ENCODE peak calls at places on chromosomes 5 and 9, in nine cellular contexts. One of them, this sample, is unnamed.

GRCh38 chr9:18498947-18499585 is 25.1 kb downstream of the ADAMTSL1 start:
- DNase-seq in colonic mucosa: no peak
- DNase-seq in heart right ventricle: no peak
- DNase-seq in stomach: no peak
- DNase-seq in IMR-90: no peak
- DNase-seq in aorta: no peak
- DNase-seq in spleen: no peak
- DNase-seq in heart left ventricle: no peak
- DNase-seq in MM.1S: no peak
- DNase-seq in this sample: no peak

GRCh38 chr9:85487872-85488271 is 253.9 kb downstream of the AGTPBP1 start:
- DNase-seq in stomach: no peak
- DNase-seq in spleen: no peak
- DNase-seq in heart right ventricle: no peak
- DNase-seq in MM.1S: no peak
- DNase-seq in colonic mucosa: no peak
- DNase-seq in heart left ventricle: no peak
- DNase-seq in IMR-90: no peak
- DNase-seq in aorta: no peak
- DNase-seq in this sample: no peak

GRCh38 chr5:143573568-143574170 is 170.2 kb upstream of the NR3C1 start:
- DNase-seq in MM.1S: peak; percentile 77
- DNase-seq in spleen: no peak
- DNase-seq in colonic mucosa: no peak
- DNase-seq in heart right ventricle: no peak
- DNase-seq in stomach: no peak
- DNase-seq in heart left ventricle: no peak
- DNase-seq in IMR-90: no peak
- DNase-seq in aorta: no peak
- DNase-seq in this sample: no peak

GRCh38 chr5:149217802-149218153 is 53.9 kb upstream of the AFAP1L1 start:
- DNase-seq in stomach: no peak
- DNase-seq in heart left ventricle: peak; percentile 81
- DNase-seq in heart right ventricle: no peak
- DNase-seq in colonic mucosa: no peak
- DNase-seq in MM.1S: no peak
- DNase-seq in spleen: no peak
- DNase-seq in aorta: no peak
- DNase-seq in IMR-90: no peak
- DNase-seq in this sample: no peak

GRCh38 chr9:90189306-90189705 is 453.3 kb downstream of the DIRAS2 start:
- DNase-seq in MM.1S: peak; percentile 54
- DNase-seq in stomach: no peak
- DNase-seq in aorta: no peak
- DNase-seq in heart left ventricle: no peak
- DNase-seq in spleen: no peak
- DNase-seq in colonic mucosa: no peak
- DNase-seq in heart right ventricle: no peak
- DNase-seq in IMR-90: no peak
- DNase-seq in this sample: no peak

GRCh38 chr5:138770291-138770690 is 17.1 kb downstream of the CTNNA1 start:
- DNase-seq in spleen: no peak
- DNase-seq in aorta: no peak
- DNase-seq in MM.1S: no peak
- DNase-seq in IMR-90: no peak
- DNase-seq in heart right ventricle: no peak
- DNase-seq in colonic mucosa: no peak
- DNase-seq in stomach: no peak
- DNase-seq in heart left ventricle: no peak
- DNase-seq in this sample: no peak

GRCh38 chr9:128637656-128638055 is 19.0 kb downstream of the DYNC2I2 start:
- DNase-seq in heart right ventricle: no peak
- DNase-seq in IMR-90: peak; percentile 54
- DNase-seq in aorta: peak; percentile 69
- DNase-seq in spleen: no peak
- DNase-seq in stomach: no peak
- DNase-seq in MM.1S: no peak
- DNase-seq in colonic mucosa: no peak
- DNase-seq in heart left ventricle: peak; percentile 21
- DNase-seq in this sample: no peak

GRCh38 chr9:110249639-110250038 is 6.7 kb downstream of the TXN start:
- DNase-seq in aorta: no peak
- DNase-seq in heart right ventricle: no peak
- DNase-seq in stomach: no peak
- DNase-seq in spleen: no peak
- DNase-seq in colonic mucosa: no peak
- DNase-seq in IMR-90: no peak
- DNase-seq in heart left ventricle: no peak
- DNase-seq in MM.1S: no peak
- DNase-seq in this sample: no peak

GRCh38 chr5:90560771-90561170 is 2.2 kb downstream of the ADGRV1 start:
- DNase-seq in colonic mucosa: no peak
- DNase-seq in aorta: no peak
- DNase-seq in heart left ventricle: no peak
- DNase-seq in MM.1S: no peak
- DNase-seq in heart right ventricle: no peak
- DNase-seq in stomach: no peak
- DNase-seq in IMR-90: no peak
- DNase-seq in spleen: no peak
- DNase-seq in this sample: no peak

GRCh38 chr5:142106061-142106460 is 2.5 kb upstream of the NDFIP1 start:
- DNase-seq in stomach: no peak
- DNase-seq in IMR-90: no peak
- DNase-seq in MM.1S: no peak
- DNase-seq in colonic mucosa: no peak
- DNase-seq in aorta: peak; percentile 56
- DNase-seq in heart left ventricle: peak; percentile 39
- DNase-seq in heart right ventricle: peak; percentile 36
- DNase-seq in spleen: no peak
- DNase-seq in this sample: peak; percentile 71

GRCh38 chr5:125367702-125368101 is 621.3 kb upstream of the ZNF608 start:
- DNase-seq in spleen: no peak
- DNase-seq in aorta: no peak
- DNase-seq in MM.1S: no peak
- DNase-seq in colonic mucosa: no peak
- DNase-seq in IMR-90: no peak
- DNase-seq in stomach: no peak
- DNase-seq in heart right ventricle: no peak
- DNase-seq in heart left ventricle: no peak
- DNase-seq in this sample: no peak

GRCh38 chr5:30405821-30406220 is 787.7 kb upstream of the CDH6 start:
- DNase-seq in colonic mucosa: no peak
- DNase-seq in IMR-90: peak; percentile 30
- DNase-seq in MM.1S: no peak
- DNase-seq in heart left ventricle: no peak
- DNase-seq in spleen: no peak
- DNase-seq in heart right ventricle: no peak
- DNase-seq in stomach: no peak
- DNase-seq in aorta: no peak
- DNase-seq in this sample: no peak

GRCh38 chr9:115595951-115596742 is 478.2 kb upstream of the TNC start:
- DNase-seq in MM.1S: no peak
- DNase-seq in aorta: no peak
- DNase-seq in spleen: no peak
- DNase-seq in heart right ventricle: no peak
- DNase-seq in colonic mucosa: no peak
- DNase-seq in stomach: no peak
- DNase-seq in IMR-90: peak; percentile 87
- DNase-seq in heart left ventricle: no peak
- DNase-seq in this sample: no peak

GRCh38 chr5:172642046-172642409 is 965 bp downstream of the NEURL1B start:
- DNase-seq in stomach: no peak
- DNase-seq in MM.1S: no peak
- DNase-seq in spleen: no peak
- DNase-seq in colonic mucosa: no peak
- DNase-seq in heart left ventricle: peak; percentile 36
- DNase-seq in IMR-90: peak; percentile 21
- DNase-seq in heart right ventricle: no peak
- DNase-seq in aorta: no peak
- DNase-seq in this sample: no peak

GRCh38 chr5:157977957-157978505 is 119.1 kb upstream of the CLINT1 start:
- DNase-seq in stomach: no peak
- DNase-seq in spleen: no peak
- DNase-seq in colonic mucosa: no peak
- DNase-seq in heart right ventricle: peak; percentile 20
- DNase-seq in MM.1S: no peak
- DNase-seq in IMR-90: no peak
- DNase-seq in aorta: no peak
- DNase-seq in heart left ventricle: peak; percentile 67
- DNase-seq in this sample: no peak

GRCh38 chr5:10691826-10692785 is 68.9 kb downstream of the DAP start:
- DNase-seq in spleen: no peak
- DNase-seq in heart right ventricle: no peak
- DNase-seq in heart left ventricle: no peak
- DNase-seq in aorta: no peak
- DNase-seq in IMR-90: peak; percentile 66
- DNase-seq in colonic mucosa: no peak
- DNase-seq in stomach: no peak
- DNase-seq in MM.1S: no peak
- DNase-seq in this sample: no peak
- H3K27ac ChIP-seq in spleen: no peak overlapping the region
- H3K27ac ChIP-seq in heart right ventricle: no peak overlapping the region
- H3K27ac ChIP-seq in heart left ventricle: no peak overlapping the region
- H3K27ac ChIP-seq in aorta: no peak overlapping the region
- H3K27ac ChIP-seq in IMR-90: peak overlapping the region; percentile 99
- H3K27ac ChIP-seq in colonic mucosa: no peak overlapping the region
- H3K27ac ChIP-seq in stomach: no peak overlapping the region
- H3K27ac ChIP-seq in MM.1S: no peak overlapping the region
- H3K27ac ChIP-seq in this sample: no peak overlapping the region

GRCh38 chr5:35921930-35922329 is 16.5 kb downstream of the CAPSL start:
- DNase-seq in IMR-90: no peak
- DNase-seq in heart left ventricle: no peak
- DNase-seq in colonic mucosa: no peak
- DNase-seq in MM.1S: no peak
- DNase-seq in stomach: no peak
- DNase-seq in heart right ventricle: no peak
- DNase-seq in spleen: no peak
- DNase-seq in aorta: no peak
- DNase-seq in this sample: no peak

GRCh38 chr5:35922468-35922867 is 16.0 kb downstream of the CAPSL start:
- DNase-seq in MM.1S: no peak
- DNase-seq in aorta: no peak
- DNase-seq in heart left ventricle: no peak
- DNase-seq in IMR-90: no peak
- DNase-seq in colonic mucosa: no peak
- DNase-seq in spleen: no peak
- DNase-seq in heart right ventricle: no peak
- DNase-seq in stomach: no peak
- DNase-seq in this sample: no peak

GRCh38 chr5:35924122-35924949 is 14.1 kb downstream of the CAPSL start:
- DNase-seq in stomach: no peak
- DNase-seq in IMR-90: peak; percentile 85
- DNase-seq in heart left ventricle: no peak
- DNase-seq in MM.1S: no peak
- DNase-seq in aorta: no peak
- DNase-seq in spleen: no peak
- DNase-seq in heart right ventricle: no peak
- DNase-seq in colonic mucosa: no peak
- DNase-seq in this sample: no peak

GRCh38 chr5:35926389-35927051 is 11.9 kb downstream of the CAPSL start:
- DNase-seq in colonic mucosa: peak; percentile 53
- DNase-seq in MM.1S: peak; percentile 36
- DNase-seq in heart right ventricle: peak; percentile 43
- DNase-seq in stomach: peak; percentile 28
- DNase-seq in IMR-90: peak; percentile 50
- DNase-seq in heart left ventricle: no peak
- DNase-seq in spleen: no peak
- DNase-seq in aorta: no peak
- DNase-seq in this sample: no peak

GRCh38 chr5:35924950-35925722 is 13.3 kb downstream of the CAPSL start:
- DNase-seq in aorta: peak; percentile 71
- DNase-seq in spleen: peak; percentile 91
- DNase-seq in colonic mucosa: peak; percentile 55
- DNase-seq in stomach: peak; percentile 51
- DNase-seq in heart left ventricle: peak; percentile 44
- DNase-seq in MM.1S: peak; percentile 65
- DNase-seq in heart right ventricle: peak; percentile 8
- DNase-seq in IMR-90: peak; percentile 74
- DNase-seq in this sample: peak; percentile 68
- H3K4me1 ChIP-seq in aorta: no peaks in the 10 kb centered on the region
- H3K4me1 ChIP-seq in spleen: peaks cover 15% of the 10 kb centered on the region
- H3K4me1 ChIP-seq in colonic mucosa: no peaks in the 10 kb centered on the region
- H3K4me1 ChIP-seq in stomach: no peaks in the 10 kb centered on the region
- H3K4me1 ChIP-seq in heart left ventricle: no peaks in the 10 kb centered on the region
- H3K4me1 ChIP-seq in MM.1S: no peaks in the 10 kb centered on the region
- H3K4me1 ChIP-seq in heart right ventricle: no peaks in the 10 kb centered on the region
- H3K4me1 ChIP-seq in IMR-90: peaks cover 3% of the 10 kb centered on the region
- H3K4me1 ChIP-seq in this sample: peaks cover 7% of the 10 kb centered on the region

DNA sequence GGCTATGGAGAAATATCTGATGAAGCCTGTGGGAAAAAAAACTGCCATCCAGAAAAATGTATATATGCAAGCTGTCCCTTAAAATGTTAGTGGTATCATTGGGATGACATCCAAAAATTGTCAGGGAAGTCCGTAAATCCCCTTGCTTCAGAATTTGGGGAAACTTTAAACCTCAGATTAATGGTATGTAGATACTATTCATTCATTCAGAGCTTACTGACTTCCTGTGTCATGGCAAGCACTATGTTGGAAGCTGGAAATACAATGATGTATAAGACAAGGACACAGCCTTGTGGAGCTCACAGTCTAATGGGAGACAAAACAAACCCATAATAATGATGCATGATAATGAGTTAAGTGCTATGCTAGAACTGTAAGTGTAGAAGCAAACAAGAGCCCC is 10.9 kb upstream of the MOB3B start:
- DNase-seq in spleen: no peak
- DNase-seq in stomach: no peak
- DNase-seq in aorta: no peak
- DNase-seq in colonic mucosa: no peak
- DNase-seq in heart right ventricle: no peak
- DNase-seq in IMR-90: peak; percentile 55
- DNase-seq in MM.1S: no peak
- DNase-seq in heart left ventricle: no peak
- DNase-seq in this sample: no peak
- H3K27ac ChIP-seq in spleen: peak overlapping the region; percentile 60
- H3K27ac ChIP-seq in stomach: peak overlapping the region; percentile 68
- H3K27ac ChIP-seq in aorta: peak overlapping the region; percentile 51
- H3K27ac ChIP-seq in colonic mucosa: no peak overlapping the region
- H3K27ac ChIP-seq in heart right ventricle: peak overlapping the region; percentile 29
- H3K27ac ChIP-seq in IMR-90: no peak overlapping the region
- H3K27ac ChIP-seq in MM.1S: no peak overlapping the region
- H3K27ac ChIP-seq in heart left ventricle: no peak overlapping the region
- H3K27ac ChIP-seq in this sample: peak overlapping the region; percentile 89

DNA sequence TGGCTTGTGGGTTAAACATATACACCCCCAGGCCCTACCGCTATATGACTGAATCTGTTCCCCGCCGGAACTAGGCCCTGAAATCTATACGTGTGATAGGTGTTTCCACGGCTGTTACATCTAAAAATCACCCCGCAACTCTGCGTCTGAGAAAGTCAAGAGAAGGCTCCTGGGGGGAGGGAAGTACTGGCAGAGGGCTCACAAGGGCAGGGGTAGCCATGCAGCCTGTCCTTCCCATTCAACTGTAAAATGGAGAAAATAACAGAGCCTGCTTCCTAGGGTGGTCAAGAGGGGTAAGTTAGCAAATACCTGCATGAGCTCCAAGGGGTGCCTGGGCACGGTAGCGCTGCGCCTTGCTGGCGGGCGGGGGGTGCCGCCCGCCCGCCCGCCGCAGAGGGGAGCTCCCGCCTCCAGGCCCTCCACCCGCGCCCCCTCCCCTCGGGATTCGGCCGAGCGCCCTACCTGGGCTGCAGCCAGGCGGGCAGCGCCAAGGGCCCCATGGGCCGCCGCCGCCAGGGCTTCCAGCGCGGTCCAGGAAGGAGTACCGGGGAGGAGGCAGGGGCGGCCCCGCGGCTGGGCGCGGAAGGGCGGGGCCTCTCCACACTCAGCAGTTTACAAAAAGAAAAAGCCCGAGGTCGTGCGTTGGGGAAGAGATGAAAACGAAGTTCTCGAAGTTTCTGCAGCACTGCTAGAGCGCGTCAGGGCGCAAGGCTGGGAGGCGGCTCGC is at the start of gene HACD4:
- DNase-seq in colonic mucosa: peak; percentile 61
- DNase-seq in spleen: peak; percentile 94
- DNase-seq in MM.1S: no peak
- DNase-seq in stomach: peak; percentile 63
- DNase-seq in heart left ventricle: peak; percentile 63
- DNase-seq in IMR-90: peak; percentile 12
- DNase-seq in heart right ventricle: peak; percentile 34
- DNase-seq in aorta: peak; percentile 80
- DNase-seq in this sample: peak; percentile 78
- H3K4me1 ChIP-seq in colonic mucosa: no peaks in the 10 kb centered on the region
- H3K4me1 ChIP-seq in spleen: peaks cover 5% of the 10 kb centered on the region
- H3K4me1 ChIP-seq in MM.1S: no peaks in the 10 kb centered on the region
- H3K4me1 ChIP-seq in stomach: peaks cover 15% of the 10 kb centered on the region
- H3K4me1 ChIP-seq in heart left ventricle: peaks cover 5% of the 10 kb centered on the region
- H3K4me1 ChIP-seq in IMR-90: peaks cover 7% of the 10 kb centered on the region
- H3K4me1 ChIP-seq in heart right ventricle: peaks cover 3% of the 10 kb centered on the region
- H3K4me1 ChIP-seq in aorta: no peaks in the 10 kb centered on the region
- H3K4me1 ChIP-seq in this sample: peaks cover 34% of the 10 kb centered on the region